ENCODE peak calls at places on chromosomes 12 and 14, in four cellular contexts. One of them, this sample, is unnamed.

GRCh38 chr12:108295631-108296030 is 43.5 kb downstream of the CMKLR1 start:
- DNase-seq in breast epithelium: no peak
- DNase-seq in mammary epithelial cell: no peak
- DNase-seq in neural progenitor cell: no peak
- DNase-seq in this sample: no peak

GRCh38 chr12:21910642-21911041 is 30.6 kb downstream of the ABCC9 start:
- DNase-seq in breast epithelium: no peak
- DNase-seq in mammary epithelial cell: no peak
- DNase-seq in neural progenitor cell: peak; percentile 46
- DNase-seq in this sample: no peak

GRCh38 chr14:71739273-71739990 is 192.8 kb upstream of the RGS6 start:
- DNase-seq in breast epithelium: no peak
- DNase-seq in mammary epithelial cell: peak; percentile 75
- DNase-seq in neural progenitor cell: no peak
- DNase-seq in this sample: peak; percentile 49

GRCh38 chr12:22313276-22313995 is 21.1 kb downstream of the ST8SIA1 start:
- DNase-seq in breast epithelium: no peak
- DNase-seq in mammary epithelial cell: no peak
- DNase-seq in neural progenitor cell: no peak
- DNase-seq in this sample: peak; percentile 17

GRCh38 chr14:62125793-62126192 is 363.6 kb downstream of the SNAPC1 start:
- DNase-seq in breast epithelium: no peak
- DNase-seq in mammary epithelial cell: no peak
- DNase-seq in neural progenitor cell: no peak
- DNase-seq in this sample: no peak

GRCh38 chr14:96084796-96085195 is 45.6 kb downstream of the C14orf132 start:
- DNase-seq in breast epithelium: peak; percentile 10
- DNase-seq in mammary epithelial cell: no peak
- DNase-seq in neural progenitor cell: no peak
- DNase-seq in this sample: no peak

GRCh38 chr12:52307836-52308806 is 13.1 kb downstream of the KRT83 start:
- DNase-seq in breast epithelium: peak; percentile 81
- DNase-seq in mammary epithelial cell: peak; percentile 50
- DNase-seq in neural progenitor cell: peak; percentile 88
- DNase-seq in this sample: peak; percentile 38

GRCh38 chr12:121957831-121958515 is 39.6 kb downstream of the CFAP251 start:
- DNase-seq in breast epithelium: no peak
- DNase-seq in mammary epithelial cell: no peak
- DNase-seq in neural progenitor cell: no peak
- DNase-seq in this sample: no peak

GRCh38 chr12:103809154-103809553 is 31.9 kb downstream of the NT5DC3 start:
- DNase-seq in breast epithelium: no peak
- DNase-seq in mammary epithelial cell: no peak
- DNase-seq in neural progenitor cell: no peak
- DNase-seq in this sample: no peak

GRCh38 chr12:54173066-54173726 is 15.6 kb downstream of the SMUG1 start:
- DNase-seq in breast epithelium: peak; percentile 59
- DNase-seq in mammary epithelial cell: peak; percentile 39
- DNase-seq in neural progenitor cell: peak; percentile 80
- DNase-seq in this sample: peak; percentile 58

GRCh38 chr12:19846561-19846960 is 407.3 kb downstream of the AEBP2 start:
- DNase-seq in breast epithelium: no peak
- DNase-seq in mammary epithelial cell: peak; percentile 64
- DNase-seq in neural progenitor cell: no peak
- DNase-seq in this sample: peak; percentile 41

GRCh38 chr14:68269136-68269535 is 449.6 kb downstream of the RAD51B start:
- DNase-seq in breast epithelium: no peak
- DNase-seq in mammary epithelial cell: no peak
- DNase-seq in neural progenitor cell: no peak
- DNase-seq in this sample: no peak

GRCh38 chr12:105561981-105562726 is 231.7 kb downstream of the C12orf75 start:
- DNase-seq in breast epithelium: no peak
- DNase-seq in mammary epithelial cell: peak; percentile 76
- DNase-seq in neural progenitor cell: no peak
- DNase-seq in this sample: peak; percentile 88

GRCh38 chr14:64768401-64769095 is 64.3 kb downstream of the PLEKHG3 start:
- DNase-seq in breast epithelium: no peak
- DNase-seq in mammary epithelial cell: no peak
- DNase-seq in neural progenitor cell: peak; percentile 20
- DNase-seq in this sample: no peak

GRCh38 chr14:58736606-58737005 is 98.8 kb downstream of the DACT1 start:
- DNase-seq in breast epithelium: no peak
- DNase-seq in mammary epithelial cell: no peak
- DNase-seq in neural progenitor cell: no peak
- DNase-seq in this sample: no peak

GRCh38 chr14:75310295-75311059 is 31.8 kb downstream of the FOS start:
- DNase-seq in breast epithelium: peak; percentile 88
- DNase-seq in mammary epithelial cell: peak; percentile 46
- DNase-seq in neural progenitor cell: peak; percentile 89
- DNase-seq in this sample: no peak

GRCh38 chr12:79250955-79251354 is 386.4 kb downstream of the SYT1 start:
- DNase-seq in breast epithelium: no peak
- DNase-seq in mammary epithelial cell: peak; percentile 68
- DNase-seq in neural progenitor cell: no peak
- DNase-seq in this sample: peak; percentile 30

GRCh38 chr14:69582207-69582606 is 7.5 kb upstream of the CCDC177 start:
- DNase-seq in breast epithelium: no peak
- DNase-seq in mammary epithelial cell: no peak
- DNase-seq in neural progenitor cell: no peak
- DNase-seq in this sample: no peak

GRCh38 chr12:88432536-88433462 is 147.5 kb downstream of the KITLG start:
- DNase-seq in breast epithelium: no peak
- DNase-seq in mammary epithelial cell: peak; percentile 59
- DNase-seq in neural progenitor cell: no peak
- DNase-seq in this sample: no peak

GRCh38 chr12:27428466-27428865 is 18.1 kb upstream of the SMCO2 start:
- DNase-seq in breast epithelium: no peak
- DNase-seq in mammary epithelial cell: no peak
- DNase-seq in neural progenitor cell: no peak
- DNase-seq in this sample: no peak

GRCh38 chr14:95483843-95484165 is 32.6 kb downstream of the SYNE3 start:
- DNase-seq in breast epithelium: no peak
- DNase-seq in mammary epithelial cell: no peak
- DNase-seq in neural progenitor cell: no peak
- DNase-seq in this sample: no peak

GRCh38 chr14:104601786-104602185 is 2.8 kb downstream of the TMEM179 start:
- DNase-seq in breast epithelium: no peak
- DNase-seq in mammary epithelial cell: no peak
- DNase-seq in neural progenitor cell: no peak
- DNase-seq in this sample: no peak

GRCh38 chr14:77120771-77121743 is 20.5 kb downstream of the ZDHHC22 start:
- DNase-seq in breast epithelium: no peak
- DNase-seq in mammary epithelial cell: no peak
- DNase-seq in neural progenitor cell: no peak
- DNase-seq in this sample: no peak

GRCh38 chr12:4530982-4531586 is 7.6 kb upstream of the RAD51AP1 start:
- DNase-seq in breast epithelium: no peak
- DNase-seq in mammary epithelial cell: no peak
- DNase-seq in neural progenitor cell: no peak
- DNase-seq in this sample: no peak

GRCh38 chr12:4526923-4527546 is 11.7 kb upstream of the RAD51AP1 start:
- DNase-seq in breast epithelium: no peak
- DNase-seq in mammary epithelial cell: no peak
- DNase-seq in neural progenitor cell: no peak
- DNase-seq in this sample: no peak
- TF ChIP-seq CTCF in breast epithelium: peak; percentile 29
- TF ChIP-seq CTCF in mammary epithelial cell: peak; percentile 45
- TF ChIP-seq CTCF in neural progenitor cell: peak; percentile 66
- TF ChIP-seq CTCF in this sample: peak; percentile 33

DNA sequence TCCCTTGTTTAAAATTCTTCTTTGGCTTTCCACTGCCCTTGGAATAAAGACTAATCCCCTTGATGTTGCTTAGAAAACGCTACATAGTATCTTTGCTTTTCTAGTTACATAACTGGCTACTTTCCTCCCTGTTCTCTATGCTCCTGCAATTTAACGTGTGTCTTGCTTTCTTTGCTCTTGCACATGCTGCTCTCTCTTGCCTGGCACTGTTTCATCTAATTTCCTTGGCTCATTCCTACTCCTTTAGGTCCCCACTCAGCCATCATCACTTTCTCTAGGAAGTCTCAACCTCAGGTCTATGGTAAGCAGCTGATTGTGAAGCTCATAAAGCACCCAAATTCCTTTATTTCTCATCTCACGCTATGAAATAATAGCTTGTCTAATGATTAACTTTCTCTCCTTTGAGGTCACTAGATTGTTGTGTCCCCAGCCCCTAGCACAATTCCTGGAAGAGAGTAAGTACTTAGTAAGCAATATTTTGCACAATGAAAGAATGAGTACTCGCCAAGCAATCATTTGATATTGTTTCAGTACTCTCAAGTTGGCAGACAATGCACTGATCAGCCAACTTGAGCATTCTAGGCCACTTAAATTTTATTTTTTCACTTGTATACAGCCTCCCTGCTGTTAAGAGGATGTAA is 3.3 kb downstream of the ALDH6A1 start:
- DNase-seq in breast epithelium: no peak
- DNase-seq in mammary epithelial cell: no peak
- DNase-seq in neural progenitor cell: no peak
- DNase-seq in this sample: no peak
- H3K27ac ChIP-seq in breast epithelium: no peak overlapping the region
- H3K27ac ChIP-seq in mammary epithelial cell: no peak overlapping the region
- H3K27ac ChIP-seq in neural progenitor cell: no peak overlapping the region
- H3K27ac ChIP-seq in this sample: no peak overlapping the region

DNA sequence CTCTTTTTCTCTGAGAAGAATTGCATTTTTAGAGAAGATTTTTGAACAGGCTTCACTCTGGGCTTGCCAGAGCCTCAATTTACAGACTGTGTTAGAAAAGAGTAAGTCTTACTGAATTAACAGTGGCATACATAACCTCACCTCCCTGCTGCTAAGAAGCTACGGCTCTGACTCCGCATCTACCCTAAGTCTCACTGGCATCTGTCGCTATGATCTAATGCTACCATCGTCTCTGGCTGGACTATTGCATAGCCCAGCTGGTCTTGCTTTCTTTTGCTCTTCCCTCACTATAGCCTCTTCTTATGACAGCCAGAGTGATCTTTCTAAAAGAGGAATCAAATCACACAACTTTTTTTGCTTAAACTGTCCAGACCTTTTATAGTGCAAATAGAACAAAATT is 81.0 kb downstream of the SLC24A4 start:
- DNase-seq in breast epithelium: no peak
- DNase-seq in mammary epithelial cell: no peak
- DNase-seq in neural progenitor cell: no peak
- DNase-seq in this sample: no peak
- TF ChIP-seq CTCF in breast epithelium: no peak
- TF ChIP-seq CTCF in mammary epithelial cell: no peak
- TF ChIP-seq CTCF in neural progenitor cell: no peak
- TF ChIP-seq CTCF in this sample: no peak

GRCh38 chr12:12181516-12181915 is 85.3 kb downstream of the LRP6 start:
- DNase-seq in breast epithelium: no peak
- DNase-seq in mammary epithelial cell: peak; percentile 50
- DNase-seq in neural progenitor cell: no peak
- DNase-seq in this sample: peak; percentile 8

GRCh38 chr12:12185424-12185823 is 81.4 kb downstream of the LRP6 start:
- DNase-seq in breast epithelium: no peak
- DNase-seq in mammary epithelial cell: no peak
- DNase-seq in neural progenitor cell: no peak
- DNase-seq in this sample: no peak

GRCh38 chr12:12180136-12180535 is 86.7 kb downstream of the LRP6 start:
- DNase-seq in breast epithelium: no peak
- DNase-seq in mammary epithelial cell: no peak
- DNase-seq in neural progenitor cell: no peak
- DNase-seq in this sample: no peak

GRCh38 chr12:12180575-12180974 is 86.3 kb downstream of the LRP6 start:
- DNase-seq in breast epithelium: no peak
- DNase-seq in mammary epithelial cell: no peak
- DNase-seq in neural progenitor cell: no peak
- DNase-seq in this sample: no peak

DNA sequence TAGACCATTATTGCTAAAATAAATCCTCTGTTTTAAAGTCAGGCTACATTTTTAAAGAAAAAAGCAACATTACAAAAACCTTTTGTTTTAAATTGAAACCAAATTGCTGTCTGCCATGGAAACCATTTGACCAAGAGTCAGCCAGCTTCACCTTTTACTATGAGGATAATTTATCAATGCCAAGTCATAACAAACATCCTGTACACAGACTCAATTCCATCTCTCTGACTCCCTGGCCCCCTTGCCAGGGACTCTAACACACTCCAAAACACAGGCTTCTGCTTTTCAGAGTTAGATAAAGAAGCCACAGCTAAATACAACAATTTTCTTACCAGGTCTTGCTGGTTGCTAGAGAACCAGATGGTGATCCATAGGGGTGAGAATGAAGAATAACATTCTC is 83.9 kb downstream of the LRP6 start:
- DNase-seq in breast epithelium: no peak
- DNase-seq in mammary epithelial cell: peak; percentile 15
- DNase-seq in neural progenitor cell: no peak
- DNase-seq in this sample: no peak
- H3K27ac ChIP-seq in breast epithelium: peak overlapping the region; percentile 60
- H3K27ac ChIP-seq in mammary epithelial cell: no peak overlapping the region
- H3K27ac ChIP-seq in neural progenitor cell: no peak overlapping the region
- H3K27ac ChIP-seq in this sample: no peak overlapping the region